ENCODE peak calls at places on chromosomes 3 and 15, in four cellular contexts. U, L, M and D are unnamed samples.
A peak's percentile ranks its signal among the peaks of the same experiment; 100 is the strongest.

GRCh38 chr15:44157679-44158078 is 37.4 kb downstream of the FRMD5 start:
- DNase-seq in U (peak; percentile 85), L (no peak), M (peak; percentile 99), D (peak; percentile 76)

GRCh38 chr15:68679961-68680371 is 101.2 kb downstream of the CORO2B start:
- DNase-seq in U (no peak), L (no peak), M (no peak), D (no peak)

GRCh38 chr3:187750041-187750512 is 4.8 kb upstream of the BCL6 start:
- DNase-seq in U (peak; percentile 94), L (no peak), M (peak; percentile 51), D (peak; percentile 21)

GRCh38 chr3:47974974-47975470 is 41.2 kb downstream of the MAP4 start:
- DNase-seq in U (no peak), L (no peak), M (no peak), D (no peak)

GRCh38 chr3:186172353-186172752 is 63.5 kb upstream of the ETV5 start:
- DNase-seq in U (no peak), L (no peak), M (no peak), D (no peak)

GRCh38 chr3:31565288-31565687 is 32.6 kb downstream of the STT3B start:
- DNase-seq in U (no peak), L (no peak), M (peak; percentile 50), D (no peak)

GRCh38 chr3:111434941-111435622 is 106.9 kb upstream of the CD96 start:
- DNase-seq in U (no peak), L (no peak), M (no peak), D (no peak)

GRCh38 chr3:39281533-39281932 is 1.7 kb upstream of the CX3CR1 start:
- DNase-seq in U (no peak), L (no peak), M (no peak), D (no peak)

GRCh38 chr15:40902605-40903561 is 8.6 kb downstream of the VPS18 start:
- DNase-seq in U (peak; percentile 57), L (no peak), M (no peak), D (no peak)

GRCh38 chr15:76274226-76274625 is 37.0 kb downstream of the ETFA start:
- DNase-seq in U (no peak), L (no peak), M (peak; percentile 22), D (no peak)

DNA sequence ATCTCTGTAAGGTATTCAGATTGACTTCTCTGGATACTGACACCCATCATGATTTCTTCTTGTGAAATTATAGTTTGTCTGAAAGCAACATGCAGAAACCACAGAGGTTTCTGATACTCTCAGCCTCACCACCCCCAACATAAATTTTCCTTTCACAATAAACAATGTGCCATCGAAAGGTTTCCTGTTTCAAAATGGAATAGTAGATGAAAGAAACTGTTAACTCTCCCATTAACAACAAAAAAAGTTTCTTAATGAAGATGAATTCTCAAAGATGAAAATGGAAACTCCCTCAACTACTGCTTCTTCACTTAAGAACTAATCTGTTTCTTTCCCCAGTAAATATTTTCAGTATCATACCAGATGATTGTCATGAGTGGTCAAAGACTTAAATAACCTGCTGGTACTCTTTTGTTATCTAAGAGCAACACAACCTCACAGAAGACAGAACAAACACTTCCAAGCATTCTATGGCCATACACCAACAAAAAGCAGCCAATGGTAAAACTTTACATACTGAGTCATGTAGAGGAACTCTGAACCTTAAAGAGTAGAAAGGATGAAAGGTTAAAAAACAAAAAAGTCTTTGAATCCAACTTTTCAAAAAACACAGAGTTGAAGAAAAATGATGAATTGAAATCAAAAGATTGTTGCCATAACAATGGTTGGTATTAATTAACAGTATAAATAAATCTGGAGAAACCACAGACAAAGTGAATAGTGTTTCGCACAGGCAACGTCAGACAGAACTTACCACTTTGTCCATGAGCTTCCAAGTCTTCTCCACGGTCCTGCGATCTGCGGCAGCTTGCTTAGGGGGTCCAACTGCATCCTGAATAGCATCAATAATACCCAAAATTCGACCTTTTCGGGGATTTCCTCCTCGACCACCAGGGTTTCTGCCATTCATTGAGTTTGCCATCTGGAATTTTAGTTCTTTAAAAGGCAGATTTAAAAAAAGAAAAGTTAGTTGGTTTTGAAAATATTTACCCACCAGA is 1.9 kb downstream of the CBLB start:
- DNase-seq in U (peak; percentile 35), L (peak; percentile 80), M (peak; percentile 56), D (peak; percentile 66)
- H3K9ac ChIP-seq in U (peak overlapping the region; percentile 100), L (peak overlapping the region; percentile 95), M (peak overlapping the region; percentile 96), D (peak overlapping the region; percentile 99)

GRCh38 chr3:153404157-153404556 is 242.1 kb downstream of the RAP2B start:
- DNase-seq in U (no peak), L (no peak), M (no peak), D (peak; percentile 52)

GRCh38 chr3:153397806-153398205 is 235.8 kb downstream of the RAP2B start:
- DNase-seq in U (no peak), L (no peak), M (no peak), D (no peak)

GRCh38 chr3:153399636-153400035 is 237.6 kb downstream of the RAP2B start:
- DNase-seq in U (peak; percentile 6), L (no peak), M (no peak), D (peak; percentile 14)

GRCh38 chr3:153396581-153396980 is 234.6 kb downstream of the RAP2B start:
- DNase-seq in U (no peak), L (no peak), M (no peak), D (no peak)

GRCh38 chr3:153400641-153401040 is 238.6 kb downstream of the RAP2B start:
- DNase-seq in U (no peak), L (no peak), M (no peak), D (no peak)
- H3K9ac ChIP-seq in U (peak overlapping the region; percentile 67), L (no peak overlapping the region), M (no peak overlapping the region), D (no peak overlapping the region)

GRCh38 chr3:11478167-11478566 is 165.5 kb downstream of the VGLL4 start:
- DNase-seq in U (no peak), L (no peak), M (no peak), D (no peak)
- H3K9ac ChIP-seq in U (peak overlapping the region; percentile 83), L (no peak overlapping the region), M (peak overlapping the region; percentile 67), D (peak overlapping the region; percentile 70)

GRCh38 chr3:18426597-18426996 is 1.5 kb upstream of the SATB1 start:
- DNase-seq in U (no peak), L (no peak), M (no peak), D (no peak)

GRCh38 chr3:18423401-18424212 is 1.5 kb downstream of the SATB1 start:
- DNase-seq in U (peak; percentile 65), L (peak; percentile 37), M (peak; percentile 54), D (peak; percentile 76)

GRCh38 chr3:18424213-18424861 is 802 bp downstream of the SATB1 start:
- DNase-seq in U (no peak), L (no peak), M (no peak), D (no peak)

GRCh38 chr3:18425641-18426403 is 683 bp upstream of the SATB1 start:
- DNase-seq in U (peak; percentile 8), L (no peak), M (no peak), D (peak; percentile 33)

GRCh38 chr3:18424862-18425640 is at the start of gene SATB1:
- DNase-seq in U (peak; percentile 69), L (no peak), M (peak; percentile 55), D (peak; percentile 86)
- H3K9ac ChIP-seq in U (peak within 1 kb of the TSS; percentile 91), L (no peak within 1 kb of the TSS), M (peak within 1 kb of the TSS; percentile 89), D (peak within 1 kb of the TSS; percentile 88)

GRCh38 chr3:57971975-57972374 is 36.2 kb upstream of the FLNB start:
- DNase-seq in U (no peak), L (no peak), M (no peak), D (no peak)
- H3K9ac ChIP-seq in U (no peak overlapping the region), L (no peak overlapping the region), M (no peak overlapping the region), D (no peak overlapping the region)

DNA sequence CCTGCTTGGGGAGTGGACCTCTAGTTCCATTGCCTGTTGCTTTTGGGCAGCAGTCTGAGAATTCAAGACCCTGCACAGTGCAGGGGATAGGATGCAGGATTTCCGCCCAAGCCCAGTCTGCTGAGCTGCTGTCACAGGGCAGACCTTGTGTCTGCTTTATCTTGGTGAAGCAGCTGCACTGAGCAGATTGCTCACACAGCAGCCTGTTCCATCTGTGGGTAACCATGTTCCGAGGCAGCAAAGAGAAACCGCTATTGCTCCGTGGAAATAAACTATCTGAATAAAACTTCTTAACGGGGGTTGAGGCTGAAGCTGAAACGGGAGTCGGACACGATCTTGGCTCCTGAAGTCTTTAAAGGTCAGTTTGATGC is 202.3 kb downstream of the AKAP13 start:
- DNase-seq in U (peak; percentile 33), L (peak; percentile 28), M (peak; percentile 49), D (no peak)
- H3K9ac ChIP-seq in U (peak overlapping the region; percentile 83), L (peak overlapping the region; percentile 71), M (no peak overlapping the region), D (peak overlapping the region; percentile 53)